ENCODE peak calls at places on chromosomes 1 and 21, in six cellular contexts. W is T-cell; M is fibroblast of pulmonary artery; N is NCI-H1436; X is Right ventricle myocardium superior; K is stimulated activated CD4-positive, alpha-beta T cell treated with anti-CD3 and anti-CD28 coated beads, Interleukin-12 subunit alpha, Interleukin-12 subunit beta, amount 100 ng/mL, for 48 hours. B is an unnamed sample.

GRCh38 chr21:15164678-15165303 is 100.0 kb upstream of the NRIP1 start:
- DNase-seq in W (no peak), M (peak), N (no peak), X (no peak), K (no peak), B (peak)

GRCh38 chr1:59427155-59427554 is 130.3 kb downstream of the FGGY start:
- DNase-seq in W (no peak), M (no peak), N (no peak), X (no peak), K (no peak), B (no peak)

GRCh38 chr1:178646821-178647220 is 78.2 kb upstream of the RALGPS2 start:
- DNase-seq in W (no peak), M (no peak), N (no peak), X (no peak), K (no peak), B (no peak)

GRCh38 chr1:37471345-37472231 is 2.8 kb upstream of the ZC3H12A start:
- DNase-seq in W (no peak), M (peak), N (no peak), X (peak), K (no peak), B (peak)

GRCh38 chr1:63320024-63320799 is 2.2 kb upstream of the FOXD3 start:
- DNase-seq in W (no peak), M (no peak), N (no peak), X (no peak), K (no peak), B (no peak)

GRCh38 chr1:8382051-8382505 is 64.2 kb downstream of the SLC45A1 start:
- DNase-seq in W (no peak), M (peak), N (no peak), X (no peak), K (no peak), B (no peak)

GRCh38 chr1:50969611-50970507 is at the start of gene CDKN2C:
- DNase-seq in W (peak), M (peak), N (peak), X (peak), K (no peak), B (peak)

GRCh38 chr21:44900559-44901251 is 20.0 kb downstream of the ITGB2 start:
- DNase-seq in W (no peak), M (no peak), N (no peak), X (peak), K (no peak), B (no peak)

GRCh38 chr1:153768316-153769126 is 6.7 kb upstream of the SLC27A3 start:
- DNase-seq in W (no peak), M (no peak), N (no peak), X (no peak), K (no peak), B (peak)

GRCh38 chr1:170674239-170674638 is 10.3 kb downstream of the PRRX1 start:
- DNase-seq in W (no peak), M (peak), N (no peak), X (no peak), K (no peak), B (no peak)

GRCh38 chr1:201624741-201625646 is 86.1 kb downstream of the NAV1 start:
- DNase-seq in W (no peak), M (peak), N (no peak), X (no peak), K (no peak), B (no peak)

B was measured in transverse colon.